ENCODE peak calls at places on chromosomes 7 and 10, in ten cellular contexts. G, M, D, B, Z, I, L, C, R and P are unnamed samples.

GRCh38 chr7:132004528-132004927 is 448.1 kb upstream of the PODXL start:
- DNase-seq in G (no peak), Z (no peak), R (no peak), C (no peak), D (no peak), L (peak), M (no peak), B (peak), I (peak), P (peak)

GRCh38 chr7:68604516-68604915 is 993.8 kb upstream of the AUTS2 start:
- DNase-seq in G (no peak), R (no peak), L (no peak), B (no peak), C (no peak), Z (no peak), D (no peak), I (no peak), M (no peak), P (no peak)

GRCh38 chr10:86961481-86962091 is 3.2 kb downstream of the SNCG start:
- DNase-seq in G (no peak), M (no peak), L (peak), R (no peak), B (no peak), I (no peak), C (no peak), Z (no peak), D (no peak), P (no peak)

GRCh38 chr7:126755381-126755780 is 497.4 kb downstream of the GRM8 start:
- DNase-seq in B (no peak), G (no peak), L (no peak), Z (no peak), D (no peak), I (no peak), R (no peak), C (no peak), M (no peak), P (no peak)

GRCh38 chr10:127196227-127196954 is at the start of gene INSYN2A:
- DNase-seq in I (no peak), M (no peak), D (no peak), R (peak), G (peak), B (peak), L (peak), Z (peak), C (peak), P (peak)

GRCh38 chr7:151088856-151089699 is 2.8 kb downstream of the AGAP3 start:
- DNase-seq in I (peak), M (no peak), R (peak), B (peak), Z (no peak), D (no peak), C (no peak), L (peak), G (no peak), P (peak)

GRCh38 chr7:29459591-29459990 is 104.0 kb upstream of the PRR15 start:
- DNase-seq in L (no peak), R (no peak), B (no peak), I (no peak), D (no peak), G (no peak), C (no peak), Z (no peak), M (no peak), P (no peak)

GRCh38 chr7:155343661-155344121 is 46.0 kb downstream of the INSIG1 start:
- DNase-seq in Z (no peak), D (no peak), G (no peak), M (no peak), C (no peak), I (no peak), R (no peak), L (no peak), B (no peak), P (no peak)

GRCh38 chr7:48090095-48090805 is 1.2 kb downstream of the UPP1 start:
- DNase-seq in R (peak), B (peak), L (peak), Z (no peak), D (no peak), M (no peak), C (no peak), I (peak), G (no peak), P (peak)

GRCh38 chr10:47035447-47036337 is 124.5 kb downstream of the PTPN20 start:
- DNase-seq in R (no peak), D (no peak), C (no peak), M (no peak), L (no peak), G (no peak), Z (no peak), B (no peak), I (no peak), P (no peak)

GRCh38 chr10:123381271-123381670 is 227.1 kb downstream of the BUB3 start:
- DNase-seq in D (no peak), C (no peak), R (no peak), M (peak), B (no peak), L (peak), G (no peak), I (no peak), Z (no peak), P (peak)

GRCh38 chr7:110698576-110698975 is 392.4 kb upstream of the LRRN3 start:
- DNase-seq in D (no peak), I (no peak), R (no peak), Z (no peak), L (no peak), M (no peak), G (no peak), B (no peak), C (no peak), P (no peak)

GRCh38 chr7:92645531-92646061 is 55.4 kb upstream of the FAM133B start:
- DNase-seq in Z (no peak), D (no peak), B (no peak), M (no peak), L (peak), R (no peak), C (no peak), G (no peak), I (no peak), P (peak)

GRCh38 chr10:124156524-124157225 is 63.3 kb upstream of the CHST15 start:
- DNase-seq in C (no peak), D (no peak), M (no peak), I (no peak), G (no peak), L (no peak), Z (no peak), B (no peak), R (peak), P (no peak)

GRCh38 chr7:49976238-49976637 is 116.8 kb downstream of the ZPBP start:
- DNase-seq in L (no peak), M (no peak), Z (no peak), I (no peak), D (no peak), R (no peak), G (no peak), C (no peak), B (no peak), P (no peak)

GRCh38 chr10:112981553-112981952 is 31.5 kb downstream of the TCF7L2 start:
- DNase-seq in C (no peak), G (no peak), R (no peak), D (no peak), I (no peak), M (no peak), L (no peak), B (no peak), Z (peak), P (no peak)

GRCh38 chr7:10845225-10845624 is 128.4 kb upstream of the PHF14 start:
- DNase-seq in D (no peak), B (no peak), G (no peak), M (no peak), L (peak), Z (no peak), C (no peak), I (no peak), R (no peak), P (no peak)

GRCh38 chr10:123523833-123524232 is 142.3 kb upstream of the GPR26 start:
- DNase-seq in I (no peak), G (no peak), B (no peak), L (no peak), D (no peak), R (no peak), Z (no peak), C (no peak), M (no peak), P (no peak)

GRCh38 chr7:78151229-78151628 is 352.7 kb downstream of the PHTF2 start:
- DNase-seq in D (no peak), R (no peak), M (no peak), B (no peak), I (no peak), C (no peak), Z (no peak), L (no peak), G (no peak), P (peak)

GRCh38 chr10:69659286-69660027 is 29.4 kb downstream of the FAM241B start:
- DNase-seq in I (no peak), L (no peak), G (no peak), Z (no peak), C (no peak), R (no peak), D (no peak), M (no peak), B (no peak), P (no peak)

GRCh38 chr10:125578658-125579315 is 104.2 kb downstream of the TEX36 start:
- DNase-seq in C (no peak), G (no peak), D (no peak), B (no peak), L (no peak), I (no peak), Z (no peak), R (no peak), M (no peak), P (no peak)

GRCh38 chr10:86447422-86447821 is 74.2 kb downstream of the WAPL start:
- DNase-seq in Z (no peak), D (no peak), I (no peak), G (no peak), R (no peak), L (no peak), C (no peak), M (no peak), B (no peak), P (no peak)

GRCh38 chr10:63515002-63515763 is 6.0 kb upstream of the REEP3 start:
- DNase-seq in Z (no peak), L (peak), M (no peak), I (no peak), G (no peak), B (peak), C (no peak), R (no peak), D (no peak), P (peak)

GRCh38 chr7:105454921-105455320 is 66.2 kb upstream of the SRPK2 start:
- DNase-seq in L (peak), D (no peak), Z (no peak), C (no peak), B (no peak), I (no peak), G (no peak), M (no peak), R (no peak), P (no peak)

GRCh38 chr7:74157605-74158004 is 16.6 kb upstream of the EIF4H start:
- DNase-seq in R (no peak), L (no peak), Z (no peak), G (no peak), I (no peak), D (no peak), C (no peak), M (no peak), B (no peak), P (no peak)

GRCh38 chr7:69800495-69800894 is 202.2 kb downstream of the AUTS2 start:
- DNase-seq in B (no peak), M (no peak), I (peak), R (peak), Z (no peak), G (no peak), L (no peak), C (no peak), D (no peak), P (peak)

GRCh38 chr7:116164552-116164951 is 45.8 kb upstream of the TES start:
- DNase-seq in G (no peak), D (no peak), R (no peak), C (no peak), B (no peak), Z (no peak), M (no peak), I (no peak), L (no peak), P (peak)

GRCh38 chr7:19215421-19215820 is 70.2 kb upstream of the FERD3L start:
- DNase-seq in Z (no peak), I (no peak), C (no peak), R (no peak), M (no peak), D (no peak), B (no peak), L (peak), G (no peak), P (peak)

GRCh38 chr7:55509322-55509721 is 63.0 kb downstream of the VOPP1 start:
- DNase-seq in C (no peak), I (no peak), L (no peak), Z (no peak), M (no peak), R (no peak), G (no peak), D (no peak), B (no peak), P (peak)

GRCh38 chr7:40015790-40016296 is 65.8 kb downstream of the CDK13 start:
- DNase-seq in C (no peak), D (no peak), B (no peak), I (peak), L (peak), G (no peak), R (peak), Z (peak), M (no peak), P (peak)

GRCh38 chr10:42615419-42615818 is 23.0 kb downstream of the ZNF33B start:
- DNase-seq in D (no peak), R (no peak), I (no peak), M (no peak), L (no peak), C (no peak), Z (no peak), B (no peak), G (no peak), P (peak)